ENCODE peak calls at places on chromosome 18, in seven cellular contexts. S is nephron progenitor cell; Q is activated CD4-positive, alpha-beta memory T cell treated with anti-CD3 and anti-CD28 coated beads for 36 hours; W is upper lobe of left lung; Y is NCI-H1417; D is ovary; K is lung microvascular endothelial cell. L is an unnamed sample.

GRCh38 chr18:56995579-56996194 is 151.2 kb upstream of the BOD1L2 start:
- DNase-seq in K (no peak), W (no peak), Y (no peak), Q (no peak), S (no peak), D (no peak), L (peak)

GRCh38 chr18:48951448-48952286 is 902 bp upstream of the SMAD7 start:
- DNase-seq in Y (peak), Q (peak), W (peak), S (peak), D (peak), K (peak), L (peak)

GRCh38 chr18:23400918-23401317 is 52.2 kb upstream of the RIOK3 start:
- DNase-seq in D (no peak), W (no peak), Y (no peak), Q (no peak), S (no peak), K (no peak), L (no peak)

GRCh38 chr18:56235061-56235772 is 403.2 kb downstream of the TXNL1 start:
- DNase-seq in K (no peak), D (no peak), S (no peak), Q (no peak), Y (peak), W (no peak), L (no peak)

GRCh38 chr18:57134564-57135211 is 12.2 kb upstream of the BOD1L2 start:
- DNase-seq in Q (no peak), Y (no peak), S (no peak), W (no peak), K (no peak), D (no peak), L (no peak)

GRCh38 chr18:29154758-29155725 is 978.1 kb upstream of the CDH2 start:
- DNase-seq in Y (no peak), W (no peak), K (peak), Q (no peak), D (no peak), S (no peak), L (no peak)

GRCh38 chr18:10476430-10476829 is 22.0 kb downstream of the APCDD1 start:
- DNase-seq in W (no peak), D (peak), Q (no peak), K (no peak), Y (peak), S (no peak), L (peak)

GRCh38 chr18:73670536-73670935 is 477.1 kb downstream of the FBXO15 start:
- DNase-seq in W (no peak), S (no peak), Y (no peak), K (no peak), Q (no peak), D (no peak), L (no peak)

GRCh38 chr18:62226047-62226446 is 39.0 kb downstream of the RELCH start:
- DNase-seq in W (no peak), K (no peak), S (no peak), Q (no peak), D (no peak), Y (no peak), L (no peak)

GRCh38 chr18:33873127-33873526 is 295.1 kb downstream of the ASXL3 start:
- DNase-seq in Y (no peak), K (no peak), Q (no peak), W (no peak), S (no peak), D (no peak), L (no peak)

GRCh38 chr18:46736736-46737135 is 20.1 kb downstream of the ST8SIA5 start:
- DNase-seq in Q (no peak), K (no peak), Y (no peak), W (no peak), S (no peak), D (no peak), L (no peak)

GRCh38 chr18:29626094-29626493 is 1416.4 kb downstream of the DSC3 start:
- DNase-seq in K (no peak), W (no peak), Y (no peak), D (no peak), Q (no peak), S (no peak), L (no peak)

L was measured in SK-N-DZ.